ENCODE peak calls at places on chromosome 4, in seven cellular contexts. Y is stimulated activated CD8-positive, alpha-beta memory T cell treated with anti-CD3 and anti-CD28 coated beads, Interleukin-15, amount 100 ng/mL, for 24 hours; I is BE2C; X is lower leg skin; S is GM10248; R is AG08396; A is ecto neural progenitor cell. G is an unnamed sample.
A peak's percentile ranks its signal among the peaks of the same experiment; 100 is the strongest.

GRCh38 chr4:113673450-113673849 is 88.1 kb downstream of the CAMK2D start:
- DNase-seq in X (no peak), R (no peak), A (peak; percentile 43), S (no peak), Y (no peak), I (peak; percentile 67), G (no peak)

GRCh38 chr4:169799260-169799659 is 41.5 kb upstream of the HPF1 start:
- DNase-seq in R (no peak), I (no peak), Y (no peak), X (no peak), A (no peak), S (no peak), G (no peak)

GRCh38 chr4:140176735-140177134 is 22.8 kb upstream of the MAML3 start:
- DNase-seq in A (no peak), Y (no peak), X (no peak), R (peak; percentile 49), S (no peak), I (no peak), G (no peak)

GRCh38 chr4:118954246-118954645 is 65.6 kb downstream of the SYNPO2 start:
- DNase-seq in X (no peak), R (no peak), I (no peak), S (no peak), Y (no peak), A (no peak), G (no peak)

GRCh38 chr4:139416073-139416673 is 37.7 kb upstream of the RAB33B start:
- DNase-seq in A (no peak), R (peak; percentile 26), X (no peak), S (peak; percentile 33), I (no peak), Y (no peak), G (peak; percentile 14)

GRCh38 chr4:68245594-68245993 is at the start of gene TMPRSS11B:
- DNase-seq in Y (no peak), I (no peak), R (no peak), X (no peak), S (no peak), A (no peak), G (no peak)

GRCh38 chr4:164239976-164240375 is 514.0 kb upstream of the SMIM31 start:
- DNase-seq in I (no peak), X (no peak), Y (no peak), R (no peak), A (no peak), S (no peak), G (no peak)

GRCh38 chr4:54658321-54659093 is 750 bp downstream of the KIT start:
- DNase-seq in X (no peak), R (peak; percentile 70), S (peak; percentile 33), Y (no peak), I (peak; percentile 55), A (peak; percentile 81), G (peak; percentile 35)

GRCh38 chr4:112511294-112512118 is 4.5 kb downstream of the NEUROG2 start:
- DNase-seq in A (peak; percentile 58), R (no peak), X (no peak), S (no peak), I (no peak), Y (no peak), G (no peak)

GRCh38 chr4:5956285-5957021 is 61.8 kb downstream of the C4orf50 start:
- DNase-seq in I (peak; percentile 89), X (no peak), Y (no peak), A (peak; percentile 76), R (no peak), S (no peak), G (peak; percentile 84)

GRCh38 chr4:158496030-158496741 is 25.5 kb upstream of the RXFP1 start:
- DNase-seq in Y (no peak), X (no peak), S (peak; percentile 38), R (peak; percentile 5), A (peak; percentile 52), I (peak; percentile 53), G (no peak)

GRCh38 chr4:95428216-95429085 is 120.3 kb downstream of the UNC5C start:
- DNase-seq in Y (no peak), S (no peak), A (no peak), I (no peak), X (no peak), R (no peak), G (no peak)

GRCh38 chr4:986949-987688 is at the start of gene IDUA:
- DNase-seq in Y (peak; percentile 62), S (peak; percentile 92), A (peak; percentile 77), I (peak; percentile 82), R (peak; percentile 90), X (peak; percentile 63), G (peak; percentile 82)

GRCh38 chr4:158193171-158193749 is 17.0 kb upstream of the TMEM144 start:
- DNase-seq in I (no peak), X (no peak), A (no peak), Y (no peak), S (no peak), R (peak; percentile 24), G (no peak)

GRCh38 chr4:74397748-74398426 is 32.9 kb downstream of the EREG start:
- DNase-seq in R (no peak), Y (no peak), X (no peak), S (no peak), A (no peak), I (no peak), G (no peak)

GRCh38 chr4:119310826-119311225 is 11.1 kb downstream of the FABP2 start:
- DNase-seq in X (no peak), R (no peak), Y (no peak), A (no peak), S (no peak), I (no peak), G (no peak)

GRCh38 chr4:145808848-145809512 is 129.0 kb downstream of the C4orf51 start:
- DNase-seq in S (no peak), I (no peak), Y (no peak), R (no peak), X (no peak), A (no peak), G (no peak)

GRCh38 chr4:5039800-5040199 is 11.5 kb upstream of the STK32B start:
- DNase-seq in I (no peak), Y (no peak), R (no peak), X (no peak), A (no peak), S (no peak), G (no peak)

GRCh38 chr4:7420661-7421040 is 14.1 kb downstream of the PSAPL1 start:
- DNase-seq in R (no peak), X (no peak), I (no peak), S (no peak), Y (no peak), A (peak; percentile 32), G (no peak)

GRCh38 chr4:73576366-73576765 is 43.9 kb downstream of the RASSF6 start:
- DNase-seq in R (no peak), S (no peak), A (no peak), Y (no peak), X (no peak), I (no peak), G (no peak)

GRCh38 chr4:103012085-103012484 is 7.4 kb downstream of the SLC9B1 start:
- DNase-seq in R (no peak), A (no peak), S (no peak), I (no peak), Y (no peak), X (no peak), G (no peak)

GRCh38 chr4:76943129-76943620 is 6.4 kb upstream of the SEPTIN11 start:
- DNase-seq in X (no peak), S (no peak), I (no peak), R (no peak), Y (no peak), A (no peak), G (no peak)

GRCh38 chr4:139956436-139957107 is 197.4 kb downstream of the MAML3 start:
- DNase-seq in R (peak; percentile 21), S (no peak), X (no peak), A (no peak), I (no peak), Y (no peak), G (no peak)

GRCh38 chr4:142380052-142380598 is 466.0 kb downstream of the INPP4B start:
- DNase-seq in I (no peak), Y (no peak), A (no peak), S (no peak), X (no peak), R (no peak), G (no peak)

GRCh38 chr4:7928711-7929505 is 10.8 kb downstream of the AFAP1 start:
- DNase-seq in A (peak; percentile 43), S (no peak), X (no peak), I (peak; percentile 56), Y (no peak), R (no peak), G (no peak)

GRCh38 chr4:185565696-185566095 is 30.4 kb upstream of the PDLIM3 start:
- DNase-seq in Y (no peak), X (no peak), R (no peak), I (no peak), S (no peak), A (no peak), G (no peak)

GRCh38 chr4:98626350-98626749 is 32.1 kb downstream of the TSPAN5 start:
- DNase-seq in R (peak; percentile 66), Y (no peak), S (no peak), I (no peak), A (no peak), X (no peak), G (no peak)

GRCh38 chr4:52748432-52748831 is 2.8 kb downstream of the ERVMER34-1 start:
- DNase-seq in I (no peak), Y (no peak), S (no peak), A (no peak), X (no peak), R (no peak), G (no peak)

GRCh38 chr4:3681191-3681590 is 85.0 kb upstream of the ADRA2C start:
- DNase-seq in X (no peak), S (no peak), A (no peak), Y (no peak), I (peak; percentile 2), R (no peak), G (no peak)

GRCh38 chr4:151738706-151739105 is 22.1 kb downstream of the GATB start:
- DNase-seq in Y (no peak), X (no peak), S (no peak), A (no peak), R (no peak), I (no peak), G (no peak)

GRCh38 chr4:150256841-150257273 is 178.6 kb downstream of the DCLK2 start:
- DNase-seq in X (no peak), I (peak; percentile 54), Y (no peak), S (no peak), A (no peak), R (no peak), G (peak; percentile 51)

GRCh38 chr4:164320847-164321246 is 433.1 kb upstream of the SMIM31 start:
- DNase-seq in S (no peak), I (no peak), Y (no peak), R (no peak), A (no peak), X (no peak), G (no peak)

GRCh38 chr4:39205476-39205875 is 23.1 kb downstream of the WDR19 start:
- DNase-seq in I (no peak), R (no peak), S (no peak), Y (no peak), A (no peak), X (no peak), G (no peak)

GRCh38 chr4:11565213-11565612 is 136.5 kb upstream of the HS3ST1 start:
- DNase-seq in R (no peak), Y (no peak), S (no peak), I (no peak), X (no peak), A (no peak), G (no peak)

GRCh38 chr4:1355378-1355777 is 8.4 kb downstream of the UVSSA start:
- DNase-seq in Y (no peak), S (no peak), A (no peak), R (no peak), X (no peak), I (no peak), G (no peak)

GRCh38 chr4:119478446-119479179 is 150.0 kb downstream of the PDE5A start:
- DNase-seq in A (no peak), S (no peak), R (no peak), Y (no peak), X (no peak), I (no peak), G (no peak)

GRCh38 chr4:47054130-47054529 is 22.8 kb downstream of the GABRB1 start:
- DNase-seq in X (no peak), A (no peak), Y (no peak), S (no peak), R (no peak), I (no peak), G (no peak)

GRCh38 chr4:172962564-172963353 is 205.9 kb upstream of the GALNT7 start:
- DNase-seq in A (no peak), Y (no peak), R (peak; percentile 61), I (no peak), X (no peak), S (no peak), G (peak; percentile 66)

G was measured in mucosa of gallbladder.